ENCODE peak calls at places on chromosomes 1 and 21, in five cellular contexts. S is activated naive CD8-positive, alpha-beta T cell treated with anti-CD3 and anti-CD28 coated beads for 36 hours; R is OCI-LY7; Z is hepatic stellate cell; F is stimulated activated CD4-positive, alpha-beta T cell treated with anti-CD3 and anti-CD28 coated beads, Interleukin-2, amount 100 ng/mL, for 4 hours. V is an unnamed sample.

GRCh38 chr1:208218237-208219097 is 25.7 kb downstream of the PLXNA2 start:
- DNase-seq in S (no peak), F (no peak), R (no peak), Z (no peak), V (no peak)

GRCh38 chr1:10045480-10046355 is 13.0 kb downstream of the UBE4B start:
- DNase-seq in Z (no peak), R (no peak), F (no peak), S (no peak), V (peak; percentile 8)

GRCh38 chr1:84960371-84960770 is 36.5 kb downstream of the MCOLN2 start:
- DNase-seq in F (no peak), S (no peak), R (no peak), Z (peak; percentile 35), V (peak; percentile 78)

GRCh38 chr1:27960762-27961645 is 1.2 kb downstream of the XKR8 start:
- DNase-seq in Z (peak; percentile 63), S (no peak), F (no peak), R (no peak), V (no peak)

GRCh38 chr1:95953005-95953404 is 719.0 kb downstream of the RWDD3 start:
- DNase-seq in Z (no peak), R (no peak), S (no peak), F (no peak), V (no peak)

GRCh38 chr1:170893655-170894297 is 41.6 kb upstream of the MROH9 start:
- DNase-seq in R (no peak), Z (no peak), F (no peak), S (no peak), V (no peak)

GRCh38 chr1:200305806-200306205 is 104.0 kb downstream of the ZNF281 start:
- DNase-seq in F (no peak), S (no peak), Z (no peak), R (no peak), V (no peak)

GRCh38 chr21:38986460-38987395 is 181.0 kb downstream of the ETS2 start:
- DNase-seq in Z (no peak), F (no peak), S (no peak), R (no peak), V (no peak)

GRCh38 chr1:51973587-51974474 is 16.7 kb downstream of the RAB3B start:
- DNase-seq in S (no peak), Z (no peak), R (no peak), F (no peak), V (no peak)